ENCODE peak calls at places on chromosomes 7 and 10, in five cellular contexts. O is astrocyte of the spinal cord, K is GM18507, B is HT1080, Z is K562. M is an unnamed sample.

GRCh38 chr10:61841338-61841875 is 60.1 kb upstream of the ARID5B start:
- DNase-seq in O (no peak), K (no peak), B (no peak), Z (no peak), M (no peak)

GRCh38 chr7:2003931-2004812 is 228.6 kb downstream of the MAD1L1 start:
- DNase-seq in O (no peak), K (no peak), B (no peak), Z (no peak), M (no peak)

GRCh38 chr10:26367771-26368170 is 70.4 kb upstream of the APBB1IP start:
- DNase-seq in O (peak), K (no peak), B (peak), Z (peak), M (no peak)

GRCh38 chr7:130441408-130441854 is 615 bp upstream of the CEP41 start:
- DNase-seq in O (no peak), K (no peak), B (peak), Z (peak), M (no peak)

GRCh38 chr7:36071605-36072004 is 81.4 kb upstream of the EEPD1 start:
- DNase-seq in O (no peak), K (no peak), B (no peak), Z (no peak), M (no peak)

GRCh38 chr10:35194471-35194870 is 67.8 kb downstream of the CREM start:
- DNase-seq in O (no peak), K (no peak), B (no peak), Z (no peak), M (no peak)

GRCh38 chr10:95388539-95388938 is 97.7 kb upstream of the PDLIM1 start:
- DNase-seq in O (peak), K (no peak), B (no peak), Z (no peak), M (no peak)

GRCh38 chr10:31975157-31975765 is 46.6 kb upstream of the ARHGAP12 start:
- DNase-seq in O (no peak), K (no peak), B (no peak), Z (no peak), M (no peak)

GRCh38 chr10:43136432-43136831 is 1.8 kb upstream of the CSGALNACT2 start:
- DNase-seq in O (no peak), K (no peak), B (no peak), Z (no peak), M (no peak)

GRCh38 chr7:106840342-106840741 is 24.7 kb upstream of the PIK3CG start:
- DNase-seq in O (peak), K (no peak), B (peak), Z (no peak), M (no peak)

GRCh38 chr10:71086439-71087080 is 125.8 kb upstream of the UNC5B start:
- DNase-seq in O (no peak), K (no peak), B (no peak), Z (no peak), M (no peak)

GRCh38 chr7:158097511-158098124 is 490.0 kb downstream of the PTPRN2 start:
- DNase-seq in O (no peak), K (no peak), B (peak), Z (no peak), M (no peak)

GRCh38 chr7:20435305-20435704 is 104.6 kb downstream of the ITGB8 start:
- DNase-seq in O (no peak), K (no peak), B (no peak), Z (no peak), M (no peak)

GRCh38 chr7:64997927-64998391 is 7.1 kb upstream of the ZNF117 start:
- DNase-seq in O (no peak), K (no peak), B (no peak), Z (no peak), M (no peak)

GRCh38 chr7:126001344-126001743 is 1071.7 kb upstream of the POT1 start:
- DNase-seq in O (no peak), K (no peak), B (no peak), Z (no peak), M (no peak)

GRCh38 chr10:17510242-17510908 is 56.0 kb upstream of the ST8SIA6 start:
- DNase-seq in O (no peak), K (no peak), B (no peak), Z (no peak), M (no peak)

GRCh38 chr7:118590107-118590506 is 365.6 kb downstream of the ANKRD7 start:
- DNase-seq in O (peak), K (no peak), B (peak), Z (no peak), M (no peak)

GRCh38 chr7:121795736-121796135 is 77.2 kb upstream of the PTPRZ1 start:
- DNase-seq in O (no peak), K (no peak), B (no peak), Z (no peak), M (no peak)

GRCh38 chr7:7151285-7151684 is 31.1 kb upstream of the C1GALT1 start:
- DNase-seq in O (no peak), K (no peak), B (no peak), Z (no peak), M (no peak)

GRCh38 chr10:78775891-78776290 is 292.9 kb upstream of the ZMIZ1 start:
- DNase-seq in O (no peak), K (no peak), B (no peak), Z (no peak), M (no peak)

GRCh38 chr7:28597284-28597683 is 185.0 kb downstream of the CREB5 start:
- DNase-seq in O (no peak), K (no peak), B (no peak), Z (no peak), M (no peak)

GRCh38 chr7:121081327-121081936 is 92.9 kb downstream of the CPED1 start:
- DNase-seq in O (peak), K (no peak), B (peak), Z (peak), M (no peak)

GRCh38 chr7:82410461-82410860 is 33.1 kb downstream of the CACNA2D1 start:
- DNase-seq in O (no peak), K (no peak), B (no peak), Z (no peak), M (no peak)

GRCh38 chr7:82542665-82543064 is 99.1 kb upstream of the CACNA2D1 start:
- DNase-seq in O (peak), K (no peak), B (peak), Z (no peak), M (no peak)